ENCODE peak calls at places on chromosomes 5 and 9, in five cellular contexts. One of them, this sample, is unnamed.

GRCh38 chr5:151664694-151665583 is 21.8 kb downstream of the SPARC start:
- DNase-seq in posterior cingulate gyrus: no peak
- DNase-seq in cardiac muscle cell: no peak
- DNase-seq in SW 1271: no peak
- DNase-seq in activated CD4-positive, alpha-beta T cell treated with anti-CD3 and anti-CD28 coated beads for 36 hours: no peak
- DNase-seq in this sample: no peak

GRCh38 chr5:153066281-153066680 is 424.2 kb upstream of the GRIA1 start:
- DNase-seq in cardiac muscle cell: no peak
- DNase-seq in activated CD4-positive, alpha-beta T cell treated with anti-CD3 and anti-CD28 coated beads for 36 hours: no peak
- DNase-seq in posterior cingulate gyrus: no peak
- DNase-seq in SW 1271: no peak
- DNase-seq in this sample: no peak

GRCh38 chr5:76571595-76571994 is 51.6 kb downstream of the F2RL2 start:
- DNase-seq in posterior cingulate gyrus: no peak
- DNase-seq in cardiac muscle cell: no peak
- DNase-seq in activated CD4-positive, alpha-beta T cell treated with anti-CD3 and anti-CD28 coated beads for 36 hours: no peak
- DNase-seq in SW 1271: no peak
- DNase-seq in this sample: no peak

GRCh38 chr9:89814340-89815040 is 209.7 kb downstream of the GADD45G start:
- DNase-seq in cardiac muscle cell: no peak
- DNase-seq in posterior cingulate gyrus: no peak
- DNase-seq in activated CD4-positive, alpha-beta T cell treated with anti-CD3 and anti-CD28 coated beads for 36 hours: no peak
- DNase-seq in SW 1271: no peak
- DNase-seq in this sample: peak

GRCh38 chr5:118336468-118336867 is 651.9 kb downstream of the DTWD2 start:
- DNase-seq in SW 1271: no peak
- DNase-seq in posterior cingulate gyrus: no peak
- DNase-seq in activated CD4-positive, alpha-beta T cell treated with anti-CD3 and anti-CD28 coated beads for 36 hours: no peak
- DNase-seq in cardiac muscle cell: no peak
- DNase-seq in this sample: no peak

GRCh38 chr5:137619191-137619870 is 116.6 kb downstream of the KLHL3 start:
- DNase-seq in cardiac muscle cell: no peak
- DNase-seq in posterior cingulate gyrus: peak
- DNase-seq in activated CD4-positive, alpha-beta T cell treated with anti-CD3 and anti-CD28 coated beads for 36 hours: no peak
- DNase-seq in SW 1271: no peak
- DNase-seq in this sample: peak

GRCh38 chr5:115096034-115096769 is 73.5 kb downstream of the TRIM36 start:
- DNase-seq in SW 1271: no peak
- DNase-seq in cardiac muscle cell: peak
- DNase-seq in activated CD4-positive, alpha-beta T cell treated with anti-CD3 and anti-CD28 coated beads for 36 hours: no peak
- DNase-seq in posterior cingulate gyrus: peak
- DNase-seq in this sample: no peak

GRCh38 chr5:143497749-143498148 is 94.3 kb upstream of the NR3C1 start:
- DNase-seq in activated CD4-positive, alpha-beta T cell treated with anti-CD3 and anti-CD28 coated beads for 36 hours: no peak
- DNase-seq in cardiac muscle cell: no peak
- DNase-seq in posterior cingulate gyrus: no peak
- DNase-seq in SW 1271: no peak
- DNase-seq in this sample: no peak

GRCh38 chr9:35675732-35676392 is 2.1 kb downstream of the CA9 start:
- DNase-seq in posterior cingulate gyrus: no peak
- DNase-seq in cardiac muscle cell: peak
- DNase-seq in SW 1271: no peak
- DNase-seq in activated CD4-positive, alpha-beta T cell treated with anti-CD3 and anti-CD28 coated beads for 36 hours: peak
- DNase-seq in this sample: no peak

GRCh38 chr9:133580416-133580738 is 28.8 kb downstream of the FAM163B start:
- DNase-seq in posterior cingulate gyrus: no peak
- DNase-seq in SW 1271: no peak
- DNase-seq in activated CD4-positive, alpha-beta T cell treated with anti-CD3 and anti-CD28 coated beads for 36 hours: no peak
- DNase-seq in cardiac muscle cell: no peak
- DNase-seq in this sample: no peak

GRCh38 chr5:63686938-63687337 is 275.3 kb downstream of the HTR1A start:
- DNase-seq in posterior cingulate gyrus: no peak
- DNase-seq in activated CD4-positive, alpha-beta T cell treated with anti-CD3 and anti-CD28 coated beads for 36 hours: no peak
- DNase-seq in SW 1271: no peak
- DNase-seq in cardiac muscle cell: no peak
- DNase-seq in this sample: no peak

GRCh38 chr9:97933573-97933972 is 4.4 kb downstream of the HEMGN start:
- DNase-seq in cardiac muscle cell: no peak
- DNase-seq in activated CD4-positive, alpha-beta T cell treated with anti-CD3 and anti-CD28 coated beads for 36 hours: no peak
- DNase-seq in SW 1271: no peak
- DNase-seq in posterior cingulate gyrus: no peak
- DNase-seq in this sample: no peak

GRCh38 chr9:27432308-27432707 is 91.8 kb upstream of the IFNK start:
- DNase-seq in activated CD4-positive, alpha-beta T cell treated with anti-CD3 and anti-CD28 coated beads for 36 hours: no peak
- DNase-seq in posterior cingulate gyrus: no peak
- DNase-seq in cardiac muscle cell: no peak
- DNase-seq in SW 1271: no peak
- DNase-seq in this sample: no peak

GRCh38 chr5:128539038-128539429 is 989 bp upstream of the FBN2 start:
- DNase-seq in cardiac muscle cell: peak
- DNase-seq in SW 1271: no peak
- DNase-seq in activated CD4-positive, alpha-beta T cell treated with anti-CD3 and anti-CD28 coated beads for 36 hours: no peak
- DNase-seq in posterior cingulate gyrus: no peak
- DNase-seq in this sample: no peak

GRCh38 chr5:96629774-96630173 is 32.4 kb upstream of the CAST start:
- DNase-seq in cardiac muscle cell: peak
- DNase-seq in posterior cingulate gyrus: no peak
- DNase-seq in SW 1271: peak
- DNase-seq in activated CD4-positive, alpha-beta T cell treated with anti-CD3 and anti-CD28 coated beads for 36 hours: no peak
- DNase-seq in this sample: no peak

GRCh38 chr5:125112196-125112595 is 365.8 kb upstream of the ZNF608 start:
- DNase-seq in activated CD4-positive, alpha-beta T cell treated with anti-CD3 and anti-CD28 coated beads for 36 hours: no peak
- DNase-seq in posterior cingulate gyrus: no peak
- DNase-seq in SW 1271: no peak
- DNase-seq in cardiac muscle cell: no peak
- DNase-seq in this sample: no peak

GRCh38 chr9:124215956-124216355 is 41.8 kb upstream of the NEK6 start:
- DNase-seq in posterior cingulate gyrus: no peak
- DNase-seq in cardiac muscle cell: no peak
- DNase-seq in SW 1271: no peak
- DNase-seq in activated CD4-positive, alpha-beta T cell treated with anti-CD3 and anti-CD28 coated beads for 36 hours: no peak
- DNase-seq in this sample: no peak

GRCh38 chr9:18260527-18260926 is 213.4 kb upstream of the ADAMTSL1 start:
- DNase-seq in cardiac muscle cell: no peak
- DNase-seq in SW 1271: no peak
- DNase-seq in posterior cingulate gyrus: no peak
- DNase-seq in activated CD4-positive, alpha-beta T cell treated with anti-CD3 and anti-CD28 coated beads for 36 hours: no peak
- DNase-seq in this sample: no peak

GRCh38 chr5:83856898-83857297 is 136.2 kb upstream of the HAPLN1 start:
- DNase-seq in cardiac muscle cell: no peak
- DNase-seq in SW 1271: no peak
- DNase-seq in activated CD4-positive, alpha-beta T cell treated with anti-CD3 and anti-CD28 coated beads for 36 hours: no peak
- DNase-seq in posterior cingulate gyrus: no peak
- DNase-seq in this sample: no peak

GRCh38 chr5:131081371-131081770 is 83.7 kb downstream of the HINT1 start:
- DNase-seq in cardiac muscle cell: no peak
- DNase-seq in posterior cingulate gyrus: no peak
- DNase-seq in SW 1271: no peak
- DNase-seq in activated CD4-positive, alpha-beta T cell treated with anti-CD3 and anti-CD28 coated beads for 36 hours: no peak
- DNase-seq in this sample: no peak

This sample was measured in substantia nigra.